ENCODE peak calls at places on chromosomes 11 and 22, in eight cellular contexts. K, U, F, V, E, H, N and X are unnamed samples.

GRCh38 chr11:9651481-9651880 is 12.4 kb upstream of the SWAP70 start:
- DNase-seq in N (no peak), U (no peak), E (no peak), V (no peak), K (no peak), H (no peak), F (no peak), X (no peak)

GRCh38 chr11:41146326-41146725 is 313.1 kb downstream of the LRRC4C start:
- DNase-seq in K (no peak), E (no peak), V (no peak), H (no peak), N (no peak), U (no peak), F (no peak), X (no peak)

GRCh38 chr11:129937592-129938238 is 42.3 kb upstream of the NFRKB start:
- DNase-seq in E (no peak), N (no peak), U (no peak), V (no peak), K (no peak), F (no peak), H (no peak), X (no peak)

GRCh38 chr22:19846620-19847344 is 7.9 kb downstream of the GNB1L start:
- DNase-seq in U (no peak), K (no peak), N (no peak), E (no peak), H (no peak), F (no peak), V (no peak), X (peak)

GRCh38 chr11:58494096-58494495 is 13.8 kb downstream of the OR5B21 start:
- DNase-seq in N (no peak), U (peak), H (no peak), V (no peak), K (no peak), E (no peak), F (no peak), X (no peak)

GRCh38 chr22:31036671-31037550 is 44.2 kb upstream of the SMTN start:
- DNase-seq in U (peak), E (no peak), V (no peak), N (no peak), K (no peak), H (no peak), F (no peak), X (no peak)

GRCh38 chr22:42489000-42489399 is 30.6 kb downstream of the RRP7A start:
- DNase-seq in H (no peak), N (no peak), V (no peak), F (no peak), U (no peak), K (no peak), E (no peak), X (no peak)

GRCh38 chr11:17932472-17932871 is 80.4 kb downstream of the SERGEF start:
- DNase-seq in H (no peak), E (no peak), F (no peak), K (no peak), U (no peak), N (no peak), V (no peak), X (peak)

GRCh38 chr11:125132586-125132985 is 21.2 kb upstream of the TMEM218 start:
- DNase-seq in U (no peak), H (no peak), F (no peak), E (no peak), N (no peak), V (no peak), K (no peak), X (no peak)

GRCh38 chr11:129530154-129530895 is 154.7 kb downstream of the BARX2 start:
- DNase-seq in N (peak), K (no peak), H (no peak), U (no peak), V (no peak), F (no peak), E (no peak), X (no peak)

GRCh38 chr11:74020537-74020936 is 11.7 kb upstream of the UCP3 start:
- DNase-seq in N (no peak), V (no peak), H (no peak), U (no peak), K (no peak), F (no peak), E (peak), X (no peak)

GRCh38 chr11:132848336-132848735 is 684.0 kb downstream of the OPCML start:
- DNase-seq in V (no peak), F (no peak), U (no peak), H (no peak), K (no peak), E (no peak), N (no peak), X (no peak)

GRCh38 chr22:44400763-44401060 is 88.0 kb upstream of the SHISAL1 start:
- DNase-seq in V (no peak), U (no peak), H (no peak), E (no peak), F (no peak), K (no peak), N (no peak), X (no peak)

GRCh38 chr11:14258177-14258935 is 100.6 kb downstream of the RRAS2 start:
- DNase-seq in F (no peak), V (no peak), K (no peak), H (peak), U (peak), N (no peak), E (no peak), X (peak)

GRCh38 chr11:31958086-31958735 is 132.7 kb upstream of the RCN1 start:
- DNase-seq in N (peak), K (no peak), H (peak), U (peak), E (peak), V (peak), F (peak), X (peak)

GRCh38 chr11:57777969-57778317 is 16.3 kb downstream of the CTNND1 start:
- DNase-seq in H (no peak), F (no peak), E (no peak), K (no peak), U (no peak), N (no peak), V (no peak), X (no peak)

GRCh38 chr11:132318421-132319157 is 948.2 kb downstream of the NTM start:
- DNase-seq in E (no peak), K (no peak), H (no peak), U (peak), N (no peak), V (no peak), F (no peak), X (no peak)